ENCODE peak calls at places on chromosomes 2 and 18, in ten cellular contexts. J is GM23338, Y is GM12865, B is left lung, G is IMR-90, N is Peyer's patch, U is mucosa of descending colon, O is spleen, V is A549, S is astrocyte. C is an unnamed sample.

GRCh38 chr2:205732314-205732713 is 50.0 kb downstream of the NRP2 start:
- DNase-seq in G (no peak), V (no peak), U (no peak), N (no peak), J (no peak), Y (no peak), B (no peak), S (no peak), O (no peak), C (no peak)

GRCh38 chr2:142180820-142181533 is 50.2 kb upstream of the LRP1B start:
- DNase-seq in V (no peak), U (no peak), N (no peak), B (no peak), Y (peak; percentile 41), J (peak; percentile 87), S (peak; percentile 15), G (peak; percentile 12), O (peak; percentile 48), C (no peak)

GRCh38 chr2:226691265-226691664 is 108.4 kb downstream of the IRS1 start:
- DNase-seq in U (no peak), B (no peak), N (no peak), Y (no peak), O (no peak), G (no peak), S (peak; percentile 45), J (peak; percentile 6), V (no peak), C (no peak)

GRCh38 chr2:207625014-207625755 is at the start of gene METTL21A:
- DNase-seq in U (peak; percentile 95), N (peak; percentile 95), J (peak; percentile 85), G (peak; percentile 86), O (peak; percentile 98), B (peak; percentile 92), V (peak; percentile 92), Y (peak; percentile 98), S (peak; percentile 68), C (no peak)

GRCh38 chr2:11767779-11768178 is 21.3 kb downstream of the LPIN1 start:
- DNase-seq in V (no peak), U (no peak), Y (no peak), S (no peak), N (no peak), G (no peak), O (no peak), B (no peak), J (no peak), C (no peak)

GRCh38 chr18:24176727-24177416 is 38.0 kb downstream of the CABYR start:
- DNase-seq in O (peak; percentile 84), G (peak; percentile 56), S (no peak), U (peak; percentile 40), Y (peak; percentile 85), J (peak; percentile 94), V (peak; percentile 13), B (peak; percentile 35), N (peak; percentile 43), C (no peak)

GRCh38 chr2:33511141-33511540 is 34.7 kb downstream of the RASGRP3 start:
- DNase-seq in J (no peak), V (no peak), N (no peak), S (peak; percentile 19), B (no peak), U (no peak), Y (no peak), O (no peak), G (peak; percentile 88), C (no peak)

GRCh38 chr2:170843656-170844055 is 27.0 kb downstream of the GAD1 start:
- DNase-seq in V (no peak), O (no peak), B (no peak), S (peak; percentile 70), J (no peak), Y (no peak), N (no peak), G (peak; percentile 12), U (no peak), C (peak; percentile 32)

GRCh38 chr2:88190808-88191721 is 20.9 kb downstream of the THNSL2 start:
- DNase-seq in U (no peak), V (peak; percentile 40), Y (peak; percentile 48), S (peak; percentile 2), J (peak; percentile 86), N (no peak), O (no peak), G (peak; percentile 23), B (no peak), C (no peak)

GRCh38 chr2:133561045-133561852 is 7.0 kb downstream of the NCKAP5 start:
- DNase-seq in Y (peak; percentile 46), B (no peak), V (no peak), O (no peak), G (peak; percentile 90), N (no peak), J (peak; percentile 77), U (no peak), S (peak; percentile 70), C (peak; percentile 68)

GRCh38 chr18:58277457-58277739 is 233.4 kb downstream of the NEDD4L start:
- DNase-seq in S (no peak), B (no peak), U (no peak), N (no peak), J (no peak), G (no peak), O (no peak), Y (no peak), V (no peak), C (no peak)
- H3K4me3 ChIP-seq in S (no peak overlapping the region), B (no peak overlapping the region), U (no peak overlapping the region), N (no peak overlapping the region), J (no peak overlapping the region), G (no peak overlapping the region), O (no peak overlapping the region), Y (no peak overlapping the region), V (no peak overlapping the region), C (no peak overlapping the region)

DNA sequence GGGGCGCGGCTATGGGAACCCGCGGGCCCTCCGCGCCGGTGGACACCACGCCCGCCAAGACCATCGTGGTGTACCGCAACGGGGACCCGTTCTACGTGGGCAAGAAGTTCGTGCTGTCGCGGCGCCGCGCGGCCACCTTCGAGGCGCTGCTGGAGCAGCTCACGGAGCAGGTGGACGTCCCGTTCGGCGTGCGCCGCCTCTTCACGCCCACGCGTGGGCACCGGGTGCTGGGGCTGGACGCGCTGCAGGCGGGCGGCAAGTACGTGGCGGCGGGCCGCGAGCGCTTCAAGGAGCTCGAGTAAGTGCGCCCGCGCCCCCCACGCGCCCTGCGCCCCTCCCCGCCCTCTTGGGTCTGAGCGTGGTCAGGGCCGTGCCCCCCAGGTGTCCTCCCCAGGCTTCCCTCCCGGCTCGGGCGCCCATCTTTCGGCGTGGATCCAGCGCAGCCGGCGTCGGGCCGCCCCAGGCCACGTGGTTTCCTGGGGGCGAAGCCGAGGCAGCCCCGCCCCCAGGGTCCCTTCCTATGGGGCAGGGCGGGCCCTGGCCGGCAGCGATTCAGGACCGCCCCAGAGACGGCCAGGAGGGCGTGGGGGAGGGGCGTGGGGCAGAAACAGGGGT is 473 bp downstream of the DCDC2C start:
- DNase-seq in G (no peak), V (no peak), B (no peak), J (peak; percentile 38), Y (no peak), U (no peak), S (no peak), O (no peak), N (no peak), C (no peak)
- H3K4me3 ChIP-seq in G (no peak overlapping the region), V (peak overlapping the region; percentile 27), B (no peak overlapping the region), J (peak overlapping the region; percentile 54), Y (no peak overlapping the region), U (no peak overlapping the region), S (no peak overlapping the region), O (no peak overlapping the region), N (no peak overlapping the region), C (no peak overlapping the region)

GRCh38 chr2:230898661-230899091 is 26.4 kb downstream of the GPR55 start:
- DNase-seq in U (no peak), S (no peak), V (no peak), G (no peak), O (peak; percentile 41), N (peak; percentile 13), Y (no peak), J (no peak), B (no peak), C (no peak)
- H3K4me3 ChIP-seq in U (no peak overlapping the region), S (no peak overlapping the region), V (no peak overlapping the region), G (no peak overlapping the region), O (no peak overlapping the region), N (no peak overlapping the region), Y (no peak overlapping the region), J (no peak overlapping the region), B (no peak overlapping the region), C (no peak overlapping the region)

DNA sequence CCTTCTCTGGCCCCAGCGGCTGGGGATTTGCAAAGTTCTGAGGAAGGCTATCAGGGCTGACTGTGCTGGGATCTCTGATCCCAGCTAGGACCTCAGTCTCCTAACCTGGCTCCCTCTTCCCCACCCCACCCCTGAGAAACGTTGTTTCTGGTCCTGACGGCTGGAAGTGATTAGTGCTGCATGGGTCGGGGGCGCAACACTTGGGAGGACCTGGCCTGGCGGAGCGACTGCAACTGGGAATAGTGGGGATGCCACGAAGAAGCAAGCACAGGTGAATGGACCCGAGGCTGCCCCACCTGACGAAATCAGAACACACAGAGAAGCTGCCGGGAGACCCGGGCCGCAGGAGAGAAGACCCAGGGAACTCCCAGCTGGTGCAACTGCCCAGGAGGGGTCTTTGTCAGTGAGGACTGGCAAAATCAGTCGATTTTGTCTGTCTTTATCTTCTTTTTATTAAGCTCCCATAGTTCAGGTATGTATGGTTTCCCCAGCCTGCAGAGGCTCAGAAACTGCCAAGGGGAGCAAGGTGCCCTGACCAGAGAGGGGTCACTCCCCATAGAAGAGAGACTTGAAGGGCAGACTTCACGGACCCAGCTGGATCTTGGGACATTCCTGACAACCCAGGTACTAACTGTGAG is 656 bp upstream of the LBX2 start:
- DNase-seq in G (no peak), B (no peak), V (no peak), S (no peak), Y (no peak), U (no peak), J (peak; percentile 25), O (peak; percentile 49), N (no peak), C (no peak)
- H3K4me3 ChIP-seq in G (no peak overlapping the region), B (peak overlapping the region; percentile 53), V (no peak overlapping the region), S (peak overlapping the region; percentile 5), Y (no peak overlapping the region), U (no peak overlapping the region), J (peak overlapping the region; percentile 69), O (no peak overlapping the region), N (no peak overlapping the region), C (peak overlapping the region; percentile 47)

GRCh38 chr2:46014911-46015654 is 282.1 kb upstream of the EPAS1 start:
- DNase-seq in U (no peak), O (no peak), N (no peak), G (no peak), J (peak; percentile 87), Y (no peak), S (peak; percentile 49), V (no peak), B (no peak), C (no peak)
- H3K4me3 ChIP-seq in U (no peak overlapping the region), O (no peak overlapping the region), N (no peak overlapping the region), G (no peak overlapping the region), J (no peak overlapping the region), Y (no peak overlapping the region), S (no peak overlapping the region), V (no peak overlapping the region), B (no peak overlapping the region), C (no peak overlapping the region)

GRCh38 chr2:178057179-178057578 is 15.4 kb downstream of the PDE11A start:
- DNase-seq in O (no peak), V (no peak), Y (no peak), U (no peak), B (no peak), S (no peak), N (no peak), J (no peak), G (no peak), C (no peak)
- H3K4me3 ChIP-seq in O (no peak overlapping the region), V (no peak overlapping the region), Y (no peak overlapping the region), U (no peak overlapping the region), B (no peak overlapping the region), S (no peak overlapping the region), N (no peak overlapping the region), J (no peak overlapping the region), G (no peak overlapping the region), C (no peak overlapping the region)

GRCh38 chr18:74171910-74172606 is 23.7 kb downstream of the TIMM21 start:
- DNase-seq in J (no peak), S (no peak), N (no peak), G (no peak), U (no peak), O (no peak), Y (peak; percentile 57), V (no peak), B (no peak), C (no peak)
- H3K4me3 ChIP-seq in J (no peak overlapping the region), S (no peak overlapping the region), N (no peak overlapping the region), G (peak overlapping the region; percentile 37), U (no peak overlapping the region), O (no peak overlapping the region), Y (peak overlapping the region; percentile 0), V (peak overlapping the region; percentile 32), B (peak overlapping the region; percentile 8), C (no peak overlapping the region)

C was measured in AG09309.